ENCODE peak calls at places on chromosome 14, in six cellular contexts. One of them, this sample, is unnamed.

GRCh38 chr14:61388173-61388975 is 67.0 kb downstream of the PRKCH start:
- DNase-seq in heart left ventricle: no peak
- DNase-seq in cardiac fibroblast: peak
- DNase-seq in foreskin fibroblast: peak
- DNase-seq in cardiac muscle cell: peak
- DNase-seq in ascending aorta: no peak
- DNase-seq in this sample: peak

GRCh38 chr14:71261206-71261605 is 353.9 kb downstream of the PCNX1 start:
- DNase-seq in cardiac fibroblast: peak
- DNase-seq in foreskin fibroblast: no peak
- DNase-seq in ascending aorta: no peak
- DNase-seq in heart left ventricle: no peak
- DNase-seq in cardiac muscle cell: peak
- DNase-seq in this sample: peak

GRCh38 chr14:67457782-67458181 is 30.7 kb downstream of the TMEM229B start:
- DNase-seq in heart left ventricle: peak
- DNase-seq in cardiac fibroblast: no peak
- DNase-seq in foreskin fibroblast: peak
- DNase-seq in cardiac muscle cell: peak
- DNase-seq in ascending aorta: no peak
- DNase-seq in this sample: no peak

GRCh38 chr14:91303091-91303923 is 58.8 kb upstream of the GPR68 start:
- DNase-seq in heart left ventricle: peak
- DNase-seq in ascending aorta: no peak
- DNase-seq in cardiac muscle cell: peak
- DNase-seq in foreskin fibroblast: no peak
- DNase-seq in cardiac fibroblast: peak
- DNase-seq in this sample: no peak

GRCh38 chr14:64649383-64649998 is 54.7 kb upstream of the PLEKHG3 start:
- DNase-seq in foreskin fibroblast: peak
- DNase-seq in cardiac muscle cell: peak
- DNase-seq in heart left ventricle: no peak
- DNase-seq in cardiac fibroblast: peak
- DNase-seq in ascending aorta: no peak
- DNase-seq in this sample: peak

GRCh38 chr14:84579292-84579691 is 950.7 kb upstream of the FLRT2 start:
- DNase-seq in cardiac fibroblast: no peak
- DNase-seq in heart left ventricle: no peak
- DNase-seq in cardiac muscle cell: no peak
- DNase-seq in foreskin fibroblast: no peak
- DNase-seq in ascending aorta: no peak
- DNase-seq in this sample: no peak

GRCh38 chr14:61584258-61584657 is 111.1 kb upstream of the HIF1A start:
- DNase-seq in foreskin fibroblast: peak
- DNase-seq in cardiac fibroblast: peak
- DNase-seq in heart left ventricle: no peak
- DNase-seq in cardiac muscle cell: peak
- DNase-seq in ascending aorta: no peak
- DNase-seq in this sample: peak

GRCh38 chr14:92693998-92694780 is 54.2 kb downstream of the LGMN start:
- DNase-seq in heart left ventricle: no peak
- DNase-seq in cardiac muscle cell: peak
- DNase-seq in cardiac fibroblast: no peak
- DNase-seq in foreskin fibroblast: no peak
- DNase-seq in ascending aorta: no peak
- DNase-seq in this sample: no peak

GRCh38 chr14:73463411-73463810 is 5.1 kb upstream of the NUMB start:
- DNase-seq in cardiac muscle cell: peak
- DNase-seq in ascending aorta: peak
- DNase-seq in foreskin fibroblast: peak
- DNase-seq in cardiac fibroblast: peak
- DNase-seq in heart left ventricle: no peak
- DNase-seq in this sample: peak

GRCh38 chr14:24164591-24164991 is 3.5 kb downstream of the IRF9 start:
- DNase-seq in cardiac muscle cell: no peak
- DNase-seq in heart left ventricle: no peak
- DNase-seq in foreskin fibroblast: no peak
- DNase-seq in ascending aorta: no peak
- DNase-seq in cardiac fibroblast: no peak
- DNase-seq in this sample: no peak

GRCh38 chr14:46381674-46382073 is 269.9 kb downstream of the RPL10L start:
- DNase-seq in cardiac muscle cell: no peak
- DNase-seq in heart left ventricle: no peak
- DNase-seq in cardiac fibroblast: no peak
- DNase-seq in foreskin fibroblast: no peak
- DNase-seq in ascending aorta: no peak
- DNase-seq in this sample: no peak

GRCh38 chr14:98692832-98693231 is 579.2 kb downstream of the BCL11B start:
- DNase-seq in cardiac fibroblast: no peak
- DNase-seq in cardiac muscle cell: no peak
- DNase-seq in ascending aorta: no peak
- DNase-seq in heart left ventricle: no peak
- DNase-seq in foreskin fibroblast: no peak
- DNase-seq in this sample: no peak

GRCh38 chr14:55701638-55702037 is 121.6 kb downstream of the KTN1 start:
- DNase-seq in cardiac fibroblast: peak
- DNase-seq in heart left ventricle: no peak
- DNase-seq in cardiac muscle cell: no peak
- DNase-seq in foreskin fibroblast: peak
- DNase-seq in ascending aorta: no peak
- DNase-seq in this sample: peak

GRCh38 chr14:24253936-24254335 is 9.0 kb downstream of the TGM1 start:
- DNase-seq in heart left ventricle: no peak
- DNase-seq in ascending aorta: no peak
- DNase-seq in cardiac fibroblast: no peak
- DNase-seq in cardiac muscle cell: no peak
- DNase-seq in foreskin fibroblast: no peak
- DNase-seq in this sample: no peak

GRCh38 chr14:26138764-26139445 is 458.9 kb downstream of the NOVA1 start:
- DNase-seq in foreskin fibroblast: no peak
- DNase-seq in ascending aorta: no peak
- DNase-seq in cardiac fibroblast: peak
- DNase-seq in cardiac muscle cell: peak
- DNase-seq in heart left ventricle: no peak
- DNase-seq in this sample: peak

GRCh38 chr14:83842536-83842935 is 1687.4 kb upstream of the FLRT2 start:
- DNase-seq in cardiac muscle cell: no peak
- DNase-seq in cardiac fibroblast: no peak
- DNase-seq in foreskin fibroblast: no peak
- DNase-seq in heart left ventricle: no peak
- DNase-seq in ascending aorta: no peak
- DNase-seq in this sample: no peak

GRCh38 chr14:52553002-52553670 is 500 bp downstream of the GPR137C start:
- DNase-seq in cardiac muscle cell: peak
- DNase-seq in heart left ventricle: peak
- DNase-seq in foreskin fibroblast: no peak
- DNase-seq in ascending aorta: peak
- DNase-seq in cardiac fibroblast: peak
- DNase-seq in this sample: peak

GRCh38 chr14:25010471-25010870 is 39.5 kb downstream of the STXBP6 start:
- DNase-seq in cardiac fibroblast: no peak
- DNase-seq in ascending aorta: no peak
- DNase-seq in heart left ventricle: no peak
- DNase-seq in foreskin fibroblast: no peak
- DNase-seq in cardiac muscle cell: no peak
- DNase-seq in this sample: no peak

GRCh38 chr14:36498938-36499337 is 21.1 kb downstream of the NKX2-1 start:
- DNase-seq in ascending aorta: no peak
- DNase-seq in heart left ventricle: no peak
- DNase-seq in cardiac fibroblast: no peak
- DNase-seq in cardiac muscle cell: no peak
- DNase-seq in foreskin fibroblast: no peak
- DNase-seq in this sample: no peak

GRCh38 chr14:36493761-36494160 is 26.3 kb downstream of the NKX2-1 start:
- DNase-seq in cardiac muscle cell: no peak
- DNase-seq in ascending aorta: no peak
- DNase-seq in cardiac fibroblast: no peak
- DNase-seq in foreskin fibroblast: no peak
- DNase-seq in heart left ventricle: no peak
- DNase-seq in this sample: no peak

GRCh38 chr14:36495666-36496065 is 24.4 kb downstream of the NKX2-1 start:
- DNase-seq in cardiac fibroblast: no peak
- DNase-seq in ascending aorta: no peak
- DNase-seq in foreskin fibroblast: no peak
- DNase-seq in cardiac muscle cell: no peak
- DNase-seq in heart left ventricle: no peak
- DNase-seq in this sample: no peak

GRCh38 chr14:36496346-36496745 is 23.7 kb downstream of the NKX2-1 start:
- DNase-seq in foreskin fibroblast: no peak
- DNase-seq in cardiac fibroblast: no peak
- DNase-seq in ascending aorta: no peak
- DNase-seq in heart left ventricle: no peak
- DNase-seq in cardiac muscle cell: no peak
- DNase-seq in this sample: no peak
- H3K4me3 ChIP-seq in foreskin fibroblast: no peak
- H3K4me3 ChIP-seq in cardiac fibroblast: no peak
- H3K4me3 ChIP-seq in ascending aorta: no peak
- H3K4me3 ChIP-seq in heart left ventricle: no peak
- H3K4me3 ChIP-seq in cardiac muscle cell: no peak
- H3K4me3 ChIP-seq in this sample: no peak

GRCh38 chr14:68655961-68656360 is 136.9 kb downstream of the ZFP36L1 start:
- DNase-seq in heart left ventricle: no peak
- DNase-seq in foreskin fibroblast: no peak
- DNase-seq in cardiac muscle cell: no peak
- DNase-seq in ascending aorta: peak
- DNase-seq in cardiac fibroblast: no peak
- DNase-seq in this sample: no peak
- TF ChIP-seq CTCF in heart left ventricle: peak
- TF ChIP-seq CTCF in foreskin fibroblast: peak
- TF ChIP-seq CTCF in cardiac muscle cell: no peak
- TF ChIP-seq CTCF in ascending aorta: no peak
- TF ChIP-seq CTCF in cardiac fibroblast: no peak
- TF ChIP-seq CTCF in this sample: peak

DNA sequence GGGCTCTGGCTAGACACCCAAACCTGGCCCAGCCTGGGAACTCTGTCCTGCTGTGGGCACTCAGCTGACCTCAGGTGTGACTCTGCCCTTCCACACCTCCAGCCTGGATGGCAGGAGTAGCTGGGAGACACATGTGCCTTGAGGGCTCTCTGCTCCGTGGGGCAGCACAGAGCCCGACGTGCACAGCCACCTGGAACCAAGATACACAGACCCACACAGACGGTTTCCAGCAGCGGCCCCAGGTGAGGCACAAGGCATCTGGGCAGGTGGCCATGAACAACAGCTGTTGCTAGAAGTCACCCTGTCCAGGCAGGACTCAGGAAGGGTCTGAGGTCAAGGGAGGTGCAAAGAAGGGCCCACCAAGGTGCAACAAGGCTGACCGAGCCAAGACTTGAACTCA is 5.9 kb downstream of the DEGS2 start:
- DNase-seq in cardiac muscle cell: no peak
- DNase-seq in ascending aorta: no peak
- DNase-seq in cardiac fibroblast: no peak
- DNase-seq in foreskin fibroblast: no peak
- DNase-seq in heart left ventricle: no peak
- DNase-seq in this sample: no peak
- H3K4me3 ChIP-seq in cardiac muscle cell: no peak
- H3K4me3 ChIP-seq in ascending aorta: no peak
- H3K4me3 ChIP-seq in cardiac fibroblast: no peak
- H3K4me3 ChIP-seq in foreskin fibroblast: no peak
- H3K4me3 ChIP-seq in heart left ventricle: no peak
- H3K4me3 ChIP-seq in this sample: no peak

GRCh38 chr14:102589761-102590290 is 2.6 kb upstream of the RCOR1 start:
- DNase-seq in ascending aorta: no peak
- DNase-seq in foreskin fibroblast: no peak
- DNase-seq in cardiac fibroblast: no peak
- DNase-seq in cardiac muscle cell: no peak
- DNase-seq in heart left ventricle: no peak
- DNase-seq in this sample: no peak

GRCh38 chr14:102591944-102592772 is at the start of gene RCOR1:
- DNase-seq in heart left ventricle: peak
- DNase-seq in cardiac muscle cell: peak
- DNase-seq in cardiac fibroblast: peak
- DNase-seq in foreskin fibroblast: peak
- DNase-seq in ascending aorta: peak
- DNase-seq in this sample: peak

GRCh38 chr14:102591372-102591943 is 991 bp upstream of the RCOR1 start:
- DNase-seq in foreskin fibroblast: no peak
- DNase-seq in ascending aorta: peak
- DNase-seq in cardiac muscle cell: peak
- DNase-seq in cardiac fibroblast: peak
- DNase-seq in heart left ventricle: peak
- DNase-seq in this sample: peak

GRCh38 chr14:102588821-102589220 is 3.6 kb upstream of the RCOR1 start:
- DNase-seq in cardiac fibroblast: no peak
- DNase-seq in ascending aorta: no peak
- DNase-seq in foreskin fibroblast: no peak
- DNase-seq in cardiac muscle cell: no peak
- DNase-seq in heart left ventricle: no peak
- DNase-seq in this sample: no peak

DNA sequence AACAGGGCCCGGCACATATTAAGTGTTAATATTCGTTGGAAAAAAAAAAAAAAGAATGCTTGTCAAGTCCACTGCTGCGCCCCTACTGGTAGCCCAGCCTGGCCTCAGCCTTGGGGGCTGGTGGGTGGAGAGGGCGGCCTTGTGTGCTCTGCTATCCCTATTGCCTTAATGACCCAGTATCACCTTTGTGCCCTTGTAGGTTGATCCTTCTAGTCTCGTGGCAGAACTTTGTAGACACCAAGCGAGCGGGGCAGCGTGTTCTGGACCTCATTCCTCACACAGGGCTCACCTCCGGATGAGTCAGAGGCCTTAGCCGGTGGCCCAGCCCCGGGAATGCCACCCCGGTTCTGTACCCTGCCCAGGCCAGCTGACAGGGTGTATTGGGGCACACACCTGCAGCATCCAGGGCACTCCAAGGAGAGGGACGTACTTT is 1.8 kb upstream of the RCOR1 start:
- DNase-seq in foreskin fibroblast: peak
- DNase-seq in ascending aorta: no peak
- DNase-seq in cardiac fibroblast: peak
- DNase-seq in heart left ventricle: peak
- DNase-seq in cardiac muscle cell: peak
- DNase-seq in this sample: peak
- TF ChIP-seq CTCF in foreskin fibroblast: peak
- TF ChIP-seq CTCF in ascending aorta: peak
- TF ChIP-seq CTCF in cardiac fibroblast: peak
- TF ChIP-seq CTCF in heart left ventricle: no peak
- TF ChIP-seq CTCF in cardiac muscle cell: peak
- TF ChIP-seq CTCF in this sample: peak

DNA sequence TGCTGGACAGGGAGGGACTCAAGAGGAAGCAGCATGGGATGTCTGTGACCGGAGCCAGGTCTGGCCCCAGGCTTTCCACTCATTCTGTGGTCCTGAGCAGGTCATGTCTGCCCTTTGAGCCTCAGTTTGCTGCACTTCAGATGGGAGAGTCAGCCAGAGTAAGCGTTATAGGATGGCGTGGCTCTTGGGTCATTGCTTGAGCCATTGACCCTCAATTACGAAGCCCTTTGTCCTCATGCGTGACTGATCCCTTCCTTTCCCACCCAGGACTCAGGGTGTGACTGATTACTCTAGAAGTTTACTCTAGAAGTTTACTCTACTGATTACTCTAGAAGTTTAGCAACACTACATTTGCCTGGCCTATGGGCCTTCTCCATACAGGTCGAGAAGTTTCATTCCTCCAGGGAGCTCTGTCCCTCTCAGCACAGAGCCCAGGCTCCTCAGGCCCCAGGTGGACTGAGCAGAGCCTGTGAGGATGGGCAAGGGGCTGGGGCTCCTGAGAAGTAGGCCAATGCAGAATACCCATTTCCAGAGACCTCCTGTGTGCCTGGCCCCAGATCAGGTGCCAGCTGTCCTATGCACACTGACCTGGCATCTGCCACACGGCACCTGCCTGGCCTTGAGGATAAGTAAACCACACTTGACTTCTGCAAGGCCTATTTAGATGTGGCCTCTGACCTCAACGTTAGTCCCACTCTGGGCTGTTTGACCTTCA is 7.6 kb upstream of the IFI27 start:
- DNase-seq in cardiac fibroblast: no peak
- DNase-seq in cardiac muscle cell: no peak
- DNase-seq in foreskin fibroblast: no peak
- DNase-seq in heart left ventricle: no peak
- DNase-seq in ascending aorta: no peak
- DNase-seq in this sample: no peak
- H3K4me3 ChIP-seq in cardiac fibroblast: no peak
- H3K4me3 ChIP-seq in cardiac muscle cell: no peak
- H3K4me3 ChIP-seq in foreskin fibroblast: no peak
- H3K4me3 ChIP-seq in heart left ventricle: no peak
- H3K4me3 ChIP-seq in ascending aorta: no peak
- H3K4me3 ChIP-seq in this sample: no peak

This sample was measured in astrocyte of the spinal cord.